ENCODE peak calls at places on chromosomes 7 and 10, in five cellular contexts. Q is A549, K is RWPE2, M is T-helper 2 cell, O is pons. A is an unnamed sample.

GRCh38 chr7:22378199-22378961 is 21.4 kb upstream of the RAPGEF5 start:
- DNase-seq in Q (no peak), K (no peak), M (no peak), O (no peak), A (no peak)

GRCh38 chr7:12623885-12624498 is 53.5 kb downstream of the SCIN start:
- DNase-seq in Q (peak), K (no peak), M (no peak), O (peak), A (no peak)

GRCh38 chr10:73253226-73253557 is 748 bp upstream of the MRPS16 start:
- DNase-seq in Q (peak), K (no peak), M (no peak), O (no peak), A (no peak)

GRCh38 chr7:142602756-142603155 is 146.5 kb upstream of the PRSS1 start:
- DNase-seq in Q (no peak), K (no peak), M (no peak), O (no peak), A (no peak)

GRCh38 chr7:65230231-65230630 is 143.4 kb upstream of the ZNF92 start:
- DNase-seq in Q (no peak), K (no peak), M (no peak), O (no peak), A (no peak)

GRCh38 chr10:109773818-109774440 is 149.4 kb downstream of the XPNPEP1 start:
- DNase-seq in Q (peak), K (no peak), M (no peak), O (peak), A (no peak)

GRCh38 chr7:28149291-28150101 is 31.1 kb downstream of the JAZF1 start:
- DNase-seq in Q (no peak), K (no peak), M (no peak), O (no peak), A (no peak)

GRCh38 chr7:106284516-106285050 is at the start of gene NAMPT:
- DNase-seq in Q (no peak), K (no peak), M (no peak), O (no peak), A (no peak)

GRCh38 chr10:126380352-126381076 is 7.8 kb downstream of the ADAM12 start:
- DNase-seq in Q (no peak), K (no peak), M (no peak), O (no peak), A (no peak)